ENCODE peak calls at places on chromosomes 3 and 15, in ten cellular contexts. One of them, this sample, is unnamed.

GRCh38 chr3:64932666-64933342 is 245.0 kb upstream of the ADAMTS9 start:
- DNase-seq in PC-9: no peak
- DNase-seq in gastrocnemius medialis: no peak
- DNase-seq in Panc1: no peak
- DNase-seq in PC-3: no peak
- DNase-seq in esophagus muscularis mucosa: no peak
- DNase-seq in fibroblast of lung: no peak
- DNase-seq in OCI-LY7: no peak
- DNase-seq in IMR-90: no peak
- DNase-seq in tibial artery: no peak
- DNase-seq in this sample: no peak

GRCh38 chr3:152841131-152841530 is 6.2 kb downstream of the P2RY1 start:
- DNase-seq in PC-9: no peak
- DNase-seq in gastrocnemius medialis: no peak
- DNase-seq in Panc1: no peak
- DNase-seq in PC-3: no peak
- DNase-seq in esophagus muscularis mucosa: no peak
- DNase-seq in fibroblast of lung: peak; percentile 1
- DNase-seq in OCI-LY7: no peak
- DNase-seq in IMR-90: no peak
- DNase-seq in tibial artery: no peak
- DNase-seq in this sample: no peak

GRCh38 chr15:65096481-65097385 is 18.3 kb downstream of the UBAP1L start:
- DNase-seq in PC-9: no peak
- DNase-seq in gastrocnemius medialis: no peak
- DNase-seq in Panc1: no peak
- DNase-seq in PC-3: no peak
- DNase-seq in esophagus muscularis mucosa: no peak
- DNase-seq in fibroblast of lung: no peak
- DNase-seq in OCI-LY7: no peak
- DNase-seq in IMR-90: no peak
- DNase-seq in tibial artery: no peak
- DNase-seq in this sample: no peak

GRCh38 chr3:13229291-13229949 is 156.2 kb upstream of the IQSEC1 start:
- DNase-seq in PC-9: peak; percentile 52
- DNase-seq in gastrocnemius medialis: no peak
- DNase-seq in Panc1: no peak
- DNase-seq in PC-3: peak; percentile 92
- DNase-seq in esophagus muscularis mucosa: no peak
- DNase-seq in fibroblast of lung: no peak
- DNase-seq in OCI-LY7: peak; percentile 72
- DNase-seq in IMR-90: peak; percentile 7
- DNase-seq in tibial artery: no peak
- DNase-seq in this sample: no peak

GRCh38 chr15:92801774-92802464 is 98.2 kb upstream of the CHD2 start:
- DNase-seq in PC-9: no peak
- DNase-seq in gastrocnemius medialis: peak; percentile 57
- DNase-seq in Panc1: no peak
- DNase-seq in PC-3: peak; percentile 72
- DNase-seq in esophagus muscularis mucosa: no peak
- DNase-seq in fibroblast of lung: peak; percentile 98
- DNase-seq in OCI-LY7: no peak
- DNase-seq in IMR-90: peak; percentile 94
- DNase-seq in tibial artery: peak; percentile 86
- DNase-seq in this sample: no peak

GRCh38 chr3:94146455-94146854 is 83.6 kb downstream of the NSUN3 start:
- DNase-seq in PC-9: no peak
- DNase-seq in gastrocnemius medialis: no peak
- DNase-seq in Panc1: no peak
- DNase-seq in PC-3: peak; percentile 43
- DNase-seq in esophagus muscularis mucosa: no peak
- DNase-seq in fibroblast of lung: peak; percentile 15
- DNase-seq in OCI-LY7: no peak
- DNase-seq in IMR-90: no peak
- DNase-seq in tibial artery: no peak
- DNase-seq in this sample: no peak

GRCh38 chr3:100316656-100317069 is 17.9 kb upstream of the NIT2 start:
- DNase-seq in PC-9: peak; percentile 33
- DNase-seq in gastrocnemius medialis: no peak
- DNase-seq in Panc1: peak; percentile 24
- DNase-seq in PC-3: peak; percentile 77
- DNase-seq in esophagus muscularis mucosa: no peak
- DNase-seq in fibroblast of lung: peak; percentile 53
- DNase-seq in OCI-LY7: peak; percentile 64
- DNase-seq in IMR-90: peak; percentile 68
- DNase-seq in tibial artery: peak; percentile 31
- DNase-seq in this sample: no peak

GRCh38 chr3:126033765-126034164 is 50.2 kb downstream of the SLC41A3 start:
- DNase-seq in PC-9: no peak
- DNase-seq in gastrocnemius medialis: no peak
- DNase-seq in Panc1: no peak
- DNase-seq in PC-3: no peak
- DNase-seq in esophagus muscularis mucosa: peak; percentile 45
- DNase-seq in fibroblast of lung: no peak
- DNase-seq in OCI-LY7: no peak
- DNase-seq in IMR-90: no peak
- DNase-seq in tibial artery: no peak
- DNase-seq in this sample: peak; percentile 14

GRCh38 chr3:69695443-69695842 is 43.8 kb upstream of the MITF start:
- DNase-seq in PC-9: no peak
- DNase-seq in gastrocnemius medialis: no peak
- DNase-seq in Panc1: no peak
- DNase-seq in PC-3: peak; percentile 20
- DNase-seq in esophagus muscularis mucosa: no peak
- DNase-seq in fibroblast of lung: no peak
- DNase-seq in OCI-LY7: no peak
- DNase-seq in IMR-90: no peak
- DNase-seq in tibial artery: no peak
- DNase-seq in this sample: no peak

GRCh38 chr15:50148362-50148963 is 29.4 kb upstream of the ATP8B4 start:
- DNase-seq in PC-9: peak; percentile 53
- DNase-seq in gastrocnemius medialis: no peak
- DNase-seq in Panc1: peak; percentile 43
- DNase-seq in PC-3: peak; percentile 75
- DNase-seq in esophagus muscularis mucosa: no peak
- DNase-seq in fibroblast of lung: peak; percentile 71
- DNase-seq in OCI-LY7: peak; percentile 17
- DNase-seq in IMR-90: peak; percentile 79
- DNase-seq in tibial artery: no peak
- DNase-seq in this sample: no peak

GRCh38 chr3:60759439-60759838 is 491.8 kb downstream of the FHIT start:
- DNase-seq in PC-9: no peak
- DNase-seq in gastrocnemius medialis: no peak
- DNase-seq in Panc1: no peak
- DNase-seq in PC-3: no peak
- DNase-seq in esophagus muscularis mucosa: no peak
- DNase-seq in fibroblast of lung: no peak
- DNase-seq in OCI-LY7: no peak
- DNase-seq in IMR-90: no peak
- DNase-seq in tibial artery: no peak
- DNase-seq in this sample: no peak
- H3K4me3 ChIP-seq in PC-9: no peak overlapping the region
- H3K4me3 ChIP-seq in gastrocnemius medialis: no peak overlapping the region
- H3K4me3 ChIP-seq in Panc1: no peak overlapping the region
- H3K4me3 ChIP-seq in PC-3: no peak overlapping the region
- H3K4me3 ChIP-seq in esophagus muscularis mucosa: no peak overlapping the region
- H3K4me3 ChIP-seq in fibroblast of lung: no peak overlapping the region
- H3K4me3 ChIP-seq in OCI-LY7: no peak overlapping the region
- H3K4me3 ChIP-seq in IMR-90: no peak overlapping the region
- H3K4me3 ChIP-seq in tibial artery: no peak overlapping the region
- H3K4me3 ChIP-seq in this sample: no peak overlapping the region

DNA sequence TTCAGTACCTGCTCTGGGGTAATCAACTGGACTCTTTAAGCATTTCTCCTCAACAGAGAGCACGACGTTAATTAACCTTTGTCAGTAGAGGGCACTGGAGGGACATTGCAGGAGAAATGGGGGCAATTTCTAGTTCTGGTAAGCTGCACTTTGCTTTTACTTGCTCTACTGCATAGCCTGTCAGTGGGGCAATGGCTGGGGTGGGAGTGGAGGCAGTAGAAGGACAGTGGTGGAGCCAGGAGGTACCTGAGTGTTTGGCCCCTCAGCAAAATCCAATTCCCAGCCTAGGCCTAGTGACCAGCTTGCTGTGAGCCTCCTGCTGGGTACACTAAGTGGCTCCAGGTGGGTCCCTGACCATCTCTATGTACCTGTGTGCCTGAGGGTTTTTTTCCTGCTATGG is 18.3 kb upstream of the MED12L start:
- DNase-seq in PC-9: no peak
- DNase-seq in gastrocnemius medialis: no peak
- DNase-seq in Panc1: no peak
- DNase-seq in PC-3: peak; percentile 38
- DNase-seq in esophagus muscularis mucosa: no peak
- DNase-seq in fibroblast of lung: no peak
- DNase-seq in OCI-LY7: peak; percentile 60
- DNase-seq in IMR-90: no peak
- DNase-seq in tibial artery: no peak
- DNase-seq in this sample: no peak
- TF ChIP-seq CTCF in PC-9: peak; percentile 57
- TF ChIP-seq CTCF in gastrocnemius medialis: no peak
- TF ChIP-seq CTCF in Panc1: peak; percentile 82
- TF ChIP-seq CTCF in PC-3: peak; percentile 58
- TF ChIP-seq CTCF in esophagus muscularis mucosa: no peak
- TF ChIP-seq CTCF in fibroblast of lung: no peak
- TF ChIP-seq CTCF in OCI-LY7: peak; percentile 78
- TF ChIP-seq CTCF in IMR-90: peak; percentile 13
- TF ChIP-seq CTCF in tibial artery: no peak
- TF ChIP-seq CTCF in this sample: no peak

GRCh38 chr3:66441692-66442091 is 59.1 kb downstream of the LRIG1 start:
- DNase-seq in PC-9: no peak
- DNase-seq in gastrocnemius medialis: no peak
- DNase-seq in Panc1: no peak
- DNase-seq in PC-3: no peak
- DNase-seq in esophagus muscularis mucosa: no peak
- DNase-seq in fibroblast of lung: no peak
- DNase-seq in OCI-LY7: no peak
- DNase-seq in IMR-90: no peak
- DNase-seq in tibial artery: no peak
- DNase-seq in this sample: no peak

GRCh38 chr3:66443404-66443803 is 57.4 kb downstream of the LRIG1 start:
- DNase-seq in PC-9: no peak
- DNase-seq in gastrocnemius medialis: no peak
- DNase-seq in Panc1: no peak
- DNase-seq in PC-3: no peak
- DNase-seq in esophagus muscularis mucosa: no peak
- DNase-seq in fibroblast of lung: no peak
- DNase-seq in OCI-LY7: no peak
- DNase-seq in IMR-90: no peak
- DNase-seq in tibial artery: no peak
- DNase-seq in this sample: no peak

GRCh38 chr3:66441124-66441523 is 59.7 kb downstream of the LRIG1 start:
- DNase-seq in PC-9: no peak
- DNase-seq in gastrocnemius medialis: no peak
- DNase-seq in Panc1: no peak
- DNase-seq in PC-3: peak; percentile 34
- DNase-seq in esophagus muscularis mucosa: no peak
- DNase-seq in fibroblast of lung: peak; percentile 87
- DNase-seq in OCI-LY7: no peak
- DNase-seq in IMR-90: peak; percentile 72
- DNase-seq in tibial artery: no peak
- DNase-seq in this sample: no peak

GRCh38 chr3:66444146-66444644 is 56.6 kb downstream of the LRIG1 start:
- DNase-seq in PC-9: no peak
- DNase-seq in gastrocnemius medialis: no peak
- DNase-seq in Panc1: no peak
- DNase-seq in PC-3: no peak
- DNase-seq in esophagus muscularis mucosa: no peak
- DNase-seq in fibroblast of lung: no peak
- DNase-seq in OCI-LY7: no peak
- DNase-seq in IMR-90: no peak
- DNase-seq in tibial artery: no peak
- DNase-seq in this sample: no peak

GRCh38 chr3:66442254-66443249 is 58.3 kb downstream of the LRIG1 start:
- DNase-seq in PC-9: no peak
- DNase-seq in gastrocnemius medialis: peak; percentile 85
- DNase-seq in Panc1: no peak
- DNase-seq in PC-3: peak; percentile 30
- DNase-seq in esophagus muscularis mucosa: no peak
- DNase-seq in fibroblast of lung: peak; percentile 88
- DNase-seq in OCI-LY7: no peak
- DNase-seq in IMR-90: peak; percentile 93
- DNase-seq in tibial artery: peak; percentile 79
- DNase-seq in this sample: no peak
- H3K27ac ChIP-seq in PC-9: no peak overlapping the region
- H3K27ac ChIP-seq in gastrocnemius medialis: peak overlapping the region; percentile 87
- H3K27ac ChIP-seq in Panc1: no peak overlapping the region
- H3K27ac ChIP-seq in PC-3: no peak overlapping the region
- H3K27ac ChIP-seq in esophagus muscularis mucosa: peak overlapping the region; percentile 69
- H3K27ac ChIP-seq in fibroblast of lung: peak overlapping the region; percentile 82
- H3K27ac ChIP-seq in OCI-LY7: no peak overlapping the region
- H3K27ac ChIP-seq in IMR-90: peak overlapping the region; percentile 77
- H3K27ac ChIP-seq in tibial artery: peak overlapping the region; percentile 66
- H3K27ac ChIP-seq in this sample: peak overlapping the region; percentile 73

GRCh38 chr15:71117906-71118305 is 2.6 kb downstream of the THSD4 start:
- DNase-seq in PC-9: no peak
- DNase-seq in gastrocnemius medialis: no peak
- DNase-seq in Panc1: no peak
- DNase-seq in PC-3: no peak
- DNase-seq in esophagus muscularis mucosa: no peak
- DNase-seq in fibroblast of lung: no peak
- DNase-seq in OCI-LY7: no peak
- DNase-seq in IMR-90: no peak
- DNase-seq in tibial artery: no peak
- DNase-seq in this sample: no peak

GRCh38 chr15:71116366-71116765 is 1.1 kb downstream of the THSD4 start:
- DNase-seq in PC-9: no peak
- DNase-seq in gastrocnemius medialis: no peak
- DNase-seq in Panc1: no peak
- DNase-seq in PC-3: peak; percentile 49
- DNase-seq in esophagus muscularis mucosa: no peak
- DNase-seq in fibroblast of lung: no peak
- DNase-seq in OCI-LY7: no peak
- DNase-seq in IMR-90: peak; percentile 38
- DNase-seq in tibial artery: no peak
- DNase-seq in this sample: no peak

GRCh38 chr15:71118345-71118744 is 3.1 kb downstream of the THSD4 start:
- DNase-seq in PC-9: no peak
- DNase-seq in gastrocnemius medialis: no peak
- DNase-seq in Panc1: no peak
- DNase-seq in PC-3: no peak
- DNase-seq in esophagus muscularis mucosa: no peak
- DNase-seq in fibroblast of lung: no peak
- DNase-seq in OCI-LY7: no peak
- DNase-seq in IMR-90: no peak
- DNase-seq in tibial artery: no peak
- DNase-seq in this sample: no peak

GRCh38 chr15:71115567-71116351 is 488 bp downstream of the THSD4 start:
- DNase-seq in PC-9: peak; percentile 57
- DNase-seq in gastrocnemius medialis: peak; percentile 27
- DNase-seq in Panc1: no peak
- DNase-seq in PC-3: peak; percentile 62
- DNase-seq in esophagus muscularis mucosa: no peak
- DNase-seq in fibroblast of lung: peak; percentile 63
- DNase-seq in OCI-LY7: no peak
- DNase-seq in IMR-90: peak; percentile 58
- DNase-seq in tibial artery: peak; percentile 41
- DNase-seq in this sample: no peak

DNA sequence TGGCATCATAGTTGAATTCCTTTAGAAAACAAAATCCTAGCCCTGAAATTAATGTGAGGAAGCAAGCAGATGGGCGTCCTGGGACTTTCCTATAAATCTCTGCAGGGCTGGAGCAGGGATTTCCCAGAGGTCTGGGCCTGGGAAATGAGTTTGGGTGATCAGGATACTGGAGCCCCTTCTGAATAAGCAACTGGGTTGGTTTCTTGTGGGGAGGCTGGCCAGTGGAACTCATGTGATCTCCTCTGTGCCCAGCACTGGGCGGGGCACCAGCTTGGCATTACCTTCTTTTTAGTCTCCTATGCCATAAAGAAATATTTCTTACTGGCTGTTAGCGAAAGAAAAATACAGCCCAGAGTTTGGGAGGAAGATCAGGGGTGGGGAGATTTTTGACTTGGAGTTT is 1.7 kb downstream of the THSD4 start:
- DNase-seq in PC-9: no peak
- DNase-seq in gastrocnemius medialis: no peak
- DNase-seq in Panc1: no peak
- DNase-seq in PC-3: peak; percentile 55
- DNase-seq in esophagus muscularis mucosa: no peak
- DNase-seq in fibroblast of lung: no peak
- DNase-seq in OCI-LY7: no peak
- DNase-seq in IMR-90: no peak
- DNase-seq in tibial artery: no peak
- DNase-seq in this sample: no peak
- H3K4me3 ChIP-seq in PC-9: peak overlapping the region; percentile 84
- H3K4me3 ChIP-seq in gastrocnemius medialis: no peak overlapping the region
- H3K4me3 ChIP-seq in Panc1: peak overlapping the region; percentile 85
- H3K4me3 ChIP-seq in PC-3: peak overlapping the region; percentile 81
- H3K4me3 ChIP-seq in esophagus muscularis mucosa: no peak overlapping the region
- H3K4me3 ChIP-seq in fibroblast of lung: peak overlapping the region; percentile 88
- H3K4me3 ChIP-seq in OCI-LY7: no peak overlapping the region
- H3K4me3 ChIP-seq in IMR-90: peak overlapping the region; percentile 96
- H3K4me3 ChIP-seq in tibial artery: peak overlapping the region; percentile 70
- H3K4me3 ChIP-seq in this sample: no peak overlapping the region